ENCODE peak calls at places on chromosomes 1 and 21, in ten cellular contexts. One of them, this sample, is unnamed.

GRCh38 chr1:21072721-21073120 is 104.0 kb downstream of the EIF4G3 start:
- DNase-seq in uterus: no peak
- DNase-seq in right cardiac atrium: no peak
- DNase-seq in stomach: no peak
- DNase-seq in neuronal stem cell: no peak
- DNase-seq in H1: no peak
- DNase-seq in tibial artery: no peak
- DNase-seq in right atrium auricular region: no peak
- DNase-seq in heart left ventricle: no peak
- DNase-seq in PC-3: no peak
- DNase-seq in this sample: no peak

GRCh38 chr1:157105988-157106812 is 6.6 kb upstream of the ETV3L start:
- DNase-seq in uterus: no peak
- DNase-seq in tibial artery: peak; percentile 64
- DNase-seq in right atrium auricular region: peak; percentile 65
- DNase-seq in heart left ventricle: peak; percentile 28
- DNase-seq in stomach: peak; percentile 41
- DNase-seq in PC-3: peak; percentile 77
- DNase-seq in neuronal stem cell: no peak
- DNase-seq in right cardiac atrium: peak; percentile 68
- DNase-seq in H1: no peak
- DNase-seq in this sample: peak; percentile 44

GRCh38 chr1:231929311-231929710 is 302.7 kb downstream of the DISC1 start:
- DNase-seq in right atrium auricular region: no peak
- DNase-seq in neuronal stem cell: peak; percentile 46
- DNase-seq in uterus: no peak
- DNase-seq in right cardiac atrium: peak; percentile 64
- DNase-seq in stomach: no peak
- DNase-seq in tibial artery: no peak
- DNase-seq in H1: no peak
- DNase-seq in PC-3: no peak
- DNase-seq in heart left ventricle: no peak
- DNase-seq in this sample: peak; percentile 29

GRCh38 chr1:27503961-27504587 is 14.1 kb upstream of the WASF2 start:
- DNase-seq in heart left ventricle: no peak
- DNase-seq in PC-3: no peak
- DNase-seq in H1: no peak
- DNase-seq in tibial artery: no peak
- DNase-seq in right atrium auricular region: no peak
- DNase-seq in uterus: peak; percentile 42
- DNase-seq in right cardiac atrium: peak; percentile 81
- DNase-seq in neuronal stem cell: no peak
- DNase-seq in stomach: no peak
- DNase-seq in this sample: no peak

GRCh38 chr1:103218821-103219220 is 110.5 kb upstream of the COL11A1 start:
- DNase-seq in right atrium auricular region: no peak
- DNase-seq in H1: no peak
- DNase-seq in right cardiac atrium: no peak
- DNase-seq in PC-3: no peak
- DNase-seq in uterus: no peak
- DNase-seq in stomach: no peak
- DNase-seq in tibial artery: no peak
- DNase-seq in heart left ventricle: no peak
- DNase-seq in neuronal stem cell: no peak
- DNase-seq in this sample: no peak

GRCh38 chr1:214404571-214405213 is 123.7 kb downstream of the SMYD2 start:
- DNase-seq in neuronal stem cell: no peak
- DNase-seq in heart left ventricle: no peak
- DNase-seq in stomach: no peak
- DNase-seq in uterus: no peak
- DNase-seq in right atrium auricular region: no peak
- DNase-seq in tibial artery: no peak
- DNase-seq in right cardiac atrium: no peak
- DNase-seq in H1: no peak
- DNase-seq in PC-3: peak; percentile 9
- DNase-seq in this sample: no peak

GRCh38 chr1:244450597-244451538 is 841 bp downstream of the ADSS2 start:
- DNase-seq in right cardiac atrium: peak; percentile 80
- DNase-seq in uterus: peak; percentile 74
- DNase-seq in H1: no peak
- DNase-seq in PC-3: peak; percentile 61
- DNase-seq in stomach: peak; percentile 38
- DNase-seq in heart left ventricle: peak; percentile 56
- DNase-seq in neuronal stem cell: peak; percentile 32
- DNase-seq in right atrium auricular region: peak; percentile 63
- DNase-seq in tibial artery: peak; percentile 81
- DNase-seq in this sample: peak; percentile 59

GRCh38 chr1:22710688-22711024 is at the start of gene EPHB2:
- DNase-seq in uterus: peak; percentile 49
- DNase-seq in right cardiac atrium: peak; percentile 88
- DNase-seq in H1: no peak
- DNase-seq in PC-3: peak; percentile 43
- DNase-seq in tibial artery: no peak
- DNase-seq in right atrium auricular region: no peak
- DNase-seq in stomach: peak; percentile 27
- DNase-seq in heart left ventricle: no peak
- DNase-seq in neuronal stem cell: no peak
- DNase-seq in this sample: peak; percentile 74

GRCh38 chr1:31153423-31153822 is 86.3 kb downstream of the NKAIN1 start:
- DNase-seq in right cardiac atrium: no peak
- DNase-seq in heart left ventricle: no peak
- DNase-seq in PC-3: no peak
- DNase-seq in stomach: no peak
- DNase-seq in right atrium auricular region: no peak
- DNase-seq in uterus: no peak
- DNase-seq in H1: no peak
- DNase-seq in tibial artery: no peak
- DNase-seq in neuronal stem cell: no peak
- DNase-seq in this sample: no peak

GRCh38 chr1:90504509-90504908 is 212.6 kb downstream of the BARHL2 start:
- DNase-seq in H1: no peak
- DNase-seq in right atrium auricular region: no peak
- DNase-seq in neuronal stem cell: no peak
- DNase-seq in tibial artery: no peak
- DNase-seq in right cardiac atrium: no peak
- DNase-seq in stomach: no peak
- DNase-seq in PC-3: no peak
- DNase-seq in uterus: no peak
- DNase-seq in heart left ventricle: no peak
- DNase-seq in this sample: no peak

GRCh38 chr1:53938136-53938830 is 7.2 kb downstream of the IFT25 start:
- DNase-seq in heart left ventricle: no peak
- DNase-seq in right atrium auricular region: no peak
- DNase-seq in H1: no peak
- DNase-seq in PC-3: peak; percentile 77
- DNase-seq in tibial artery: no peak
- DNase-seq in uterus: no peak
- DNase-seq in right cardiac atrium: no peak
- DNase-seq in neuronal stem cell: no peak
- DNase-seq in stomach: no peak
- DNase-seq in this sample: no peak

GRCh38 chr1:205791568-205792180 is 16.4 kb upstream of the RAB29 start:
- DNase-seq in H1: no peak
- DNase-seq in right atrium auricular region: no peak
- DNase-seq in tibial artery: no peak
- DNase-seq in neuronal stem cell: peak; percentile 63
- DNase-seq in uterus: peak; percentile 65
- DNase-seq in stomach: peak; percentile 72
- DNase-seq in heart left ventricle: peak; percentile 61
- DNase-seq in right cardiac atrium: peak; percentile 85
- DNase-seq in PC-3: peak; percentile 77
- DNase-seq in this sample: peak; percentile 77

GRCh38 chr1:217274927-217275616 is 355.8 kb downstream of the GPATCH2 start:
- DNase-seq in right cardiac atrium: no peak
- DNase-seq in stomach: no peak
- DNase-seq in uterus: no peak
- DNase-seq in right atrium auricular region: no peak
- DNase-seq in H1: no peak
- DNase-seq in heart left ventricle: no peak
- DNase-seq in PC-3: peak; percentile 97
- DNase-seq in tibial artery: no peak
- DNase-seq in neuronal stem cell: no peak
- DNase-seq in this sample: no peak

GRCh38 chr21:39221997-39222486 is 38.8 kb upstream of the PSMG1 start:
- DNase-seq in PC-3: no peak
- DNase-seq in tibial artery: no peak
- DNase-seq in heart left ventricle: no peak
- DNase-seq in neuronal stem cell: no peak
- DNase-seq in right cardiac atrium: no peak
- DNase-seq in uterus: no peak
- DNase-seq in stomach: no peak
- DNase-seq in right atrium auricular region: no peak
- DNase-seq in H1: no peak
- DNase-seq in this sample: no peak

GRCh38 chr1:18970762-18971161 is 14.3 kb upstream of the IFFO2 start:
- DNase-seq in heart left ventricle: no peak
- DNase-seq in PC-3: peak; percentile 52
- DNase-seq in neuronal stem cell: no peak
- DNase-seq in right atrium auricular region: no peak
- DNase-seq in tibial artery: peak; percentile 11
- DNase-seq in stomach: no peak
- DNase-seq in uterus: no peak
- DNase-seq in right cardiac atrium: no peak
- DNase-seq in H1: no peak
- DNase-seq in this sample: no peak

DNA sequence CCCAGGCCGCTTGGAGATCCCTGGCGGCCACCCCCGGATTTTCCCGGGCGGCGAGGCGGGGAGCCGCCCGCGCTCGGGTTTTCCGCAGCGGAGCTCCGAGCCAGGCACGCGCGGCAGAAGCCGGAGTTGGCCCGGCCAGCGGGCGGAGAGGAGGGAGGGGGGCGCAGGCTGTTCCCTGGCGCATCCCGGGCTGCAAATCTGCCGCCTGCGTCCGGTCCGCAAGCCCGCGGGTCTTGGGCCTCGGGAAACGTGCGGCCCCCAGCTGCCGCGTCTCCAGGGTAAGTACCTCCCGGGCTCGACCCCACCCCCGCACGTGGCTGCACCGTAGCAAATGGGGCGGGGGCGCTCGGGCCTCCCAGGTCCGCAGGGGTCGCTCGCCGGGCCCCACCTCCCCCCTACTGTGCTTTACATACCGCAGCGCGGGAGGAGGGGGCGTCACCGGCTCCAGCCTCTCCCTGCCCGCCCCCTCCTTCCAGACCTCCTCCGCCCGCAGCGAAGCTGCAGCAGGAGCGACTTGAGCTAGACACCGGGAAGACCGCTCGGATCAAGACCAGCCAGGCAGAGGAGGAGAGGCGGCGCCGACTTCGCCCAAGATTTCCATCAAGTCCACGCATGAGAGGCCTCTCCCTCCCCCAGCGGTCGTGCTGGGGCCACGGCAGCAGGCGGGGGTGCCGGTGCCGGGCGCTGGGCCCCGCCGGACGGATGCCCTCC is 1.6 kb downstream of the TMEM200B start:
- DNase-seq in tibial artery: peak; percentile 75
- DNase-seq in right atrium auricular region: no peak
- DNase-seq in neuronal stem cell: peak; percentile 46
- DNase-seq in stomach: no peak
- DNase-seq in PC-3: peak; percentile 19
- DNase-seq in heart left ventricle: peak; percentile 32
- DNase-seq in right cardiac atrium: peak; percentile 83
- DNase-seq in H1: peak; percentile 70
- DNase-seq in uterus: peak; percentile 72
- DNase-seq in this sample: peak; percentile 66
- H3K4me3 ChIP-seq in tibial artery: peak overlapping the region; percentile 85
- H3K4me3 ChIP-seq in right atrium auricular region: peak overlapping the region; percentile 79
- H3K4me3 ChIP-seq in neuronal stem cell: no peak overlapping the region
- H3K4me3 ChIP-seq in stomach: peak overlapping the region; percentile 69
- H3K4me3 ChIP-seq in PC-3: peak overlapping the region; percentile 81
- H3K4me3 ChIP-seq in heart left ventricle: peak overlapping the region; percentile 72
- H3K4me3 ChIP-seq in right cardiac atrium: peak overlapping the region; percentile 70
- H3K4me3 ChIP-seq in H1: peak overlapping the region; percentile 91
- H3K4me3 ChIP-seq in uterus: peak overlapping the region; percentile 80
- H3K4me3 ChIP-seq in this sample: peak overlapping the region; percentile 66

DNA sequence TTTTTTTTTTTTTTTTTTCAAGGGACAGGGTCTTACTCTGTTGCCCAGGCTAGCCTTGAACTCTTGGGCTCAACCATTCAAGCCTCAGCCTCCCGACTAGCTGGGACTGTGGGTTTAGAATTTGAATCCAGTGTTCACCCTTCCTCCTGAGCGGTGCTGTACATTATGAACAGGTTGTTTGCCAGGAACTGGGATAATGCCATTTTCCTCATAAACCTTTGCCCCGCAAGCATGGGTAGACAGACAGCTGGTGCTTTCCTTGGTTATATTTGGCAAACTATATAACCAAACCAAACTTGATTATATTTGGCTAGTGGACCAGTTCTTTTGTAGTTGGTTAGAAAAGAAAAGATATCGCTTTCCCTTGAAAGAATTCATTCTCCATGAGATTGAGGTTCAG is 54.9 kb downstream of the GALNT2 start:
- DNase-seq in H1: no peak
- DNase-seq in PC-3: no peak
- DNase-seq in tibial artery: no peak
- DNase-seq in uterus: no peak
- DNase-seq in right atrium auricular region: no peak
- DNase-seq in stomach: no peak
- DNase-seq in right cardiac atrium: no peak
- DNase-seq in neuronal stem cell: no peak
- DNase-seq in heart left ventricle: no peak
- DNase-seq in this sample: no peak
- H3K4me1 ChIP-seq in H1: peaks cover 7% of the 10 kb centered on the region
- H3K4me1 ChIP-seq in PC-3: peaks cover 26% of the 10 kb centered on the region
- H3K4me1 ChIP-seq in tibial artery: no peaks in the 10 kb centered on the region
- H3K4me1 ChIP-seq in uterus: no peaks in the 10 kb centered on the region
- H3K4me1 ChIP-seq in right atrium auricular region: peaks cover 53% of the 10 kb centered on the region
- H3K4me1 ChIP-seq in stomach: peaks cover 24% of the 10 kb centered on the region
- H3K4me1 ChIP-seq in right cardiac atrium: peaks cover 23% of the 10 kb centered on the region
- H3K4me1 ChIP-seq in neuronal stem cell: peaks cover 10% of the 10 kb centered on the region
- H3K4me1 ChIP-seq in heart left ventricle: peaks cover 43% of the 10 kb centered on the region
- H3K4me1 ChIP-seq in this sample: peaks cover 8% of the 10 kb centered on the region

GRCh38 chr1:42933060-42933586 is 25.5 kb downstream of the SLC2A1 start:
- DNase-seq in right cardiac atrium: no peak
- DNase-seq in right atrium auricular region: no peak
- DNase-seq in neuronal stem cell: no peak
- DNase-seq in H1: no peak
- DNase-seq in tibial artery: peak; percentile 25
- DNase-seq in PC-3: no peak
- DNase-seq in heart left ventricle: no peak
- DNase-seq in uterus: no peak
- DNase-seq in stomach: no peak
- DNase-seq in this sample: no peak
- H3K4me3 ChIP-seq in right cardiac atrium: no peak overlapping the region
- H3K4me3 ChIP-seq in right atrium auricular region: no peak overlapping the region
- H3K4me3 ChIP-seq in neuronal stem cell: no peak overlapping the region
- H3K4me3 ChIP-seq in H1: no peak overlapping the region
- H3K4me3 ChIP-seq in tibial artery: no peak overlapping the region
- H3K4me3 ChIP-seq in PC-3: no peak overlapping the region
- H3K4me3 ChIP-seq in heart left ventricle: no peak overlapping the region
- H3K4me3 ChIP-seq in uterus: no peak overlapping the region
- H3K4me3 ChIP-seq in stomach: no peak overlapping the region
- H3K4me3 ChIP-seq in this sample: no peak overlapping the region

DNA sequence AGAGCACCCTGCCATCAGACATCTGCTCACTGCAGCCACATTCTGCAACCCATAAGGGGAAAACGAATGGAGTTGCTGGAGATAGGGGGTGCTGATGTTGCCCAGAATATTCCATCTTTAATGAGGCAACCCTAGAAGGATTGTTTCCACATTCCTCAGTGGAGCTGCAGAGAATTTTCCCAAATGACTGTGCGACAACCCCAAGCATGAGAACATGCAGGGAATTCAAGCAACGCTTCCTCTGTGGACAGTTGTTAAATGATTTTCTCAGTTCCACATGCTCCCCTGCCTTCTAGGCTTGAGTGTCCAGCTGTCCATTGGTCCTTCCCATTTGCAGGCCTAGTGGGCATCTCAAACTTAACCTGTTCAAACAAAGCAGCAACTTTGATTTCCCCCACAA is 20.5 kb upstream of the UBL4B start:
- DNase-seq in uterus: no peak
- DNase-seq in stomach: no peak
- DNase-seq in right atrium auricular region: no peak
- DNase-seq in PC-3: no peak
- DNase-seq in heart left ventricle: no peak
- DNase-seq in H1: no peak
- DNase-seq in tibial artery: no peak
- DNase-seq in neuronal stem cell: no peak
- DNase-seq in right cardiac atrium: no peak
- DNase-seq in this sample: no peak
- H3K4me1 ChIP-seq in uterus: no peaks in the 10 kb centered on the region
- H3K4me1 ChIP-seq in stomach: no peaks in the 10 kb centered on the region
- H3K4me1 ChIP-seq in right atrium auricular region: no peaks in the 10 kb centered on the region
- H3K4me1 ChIP-seq in PC-3: no peaks in the 10 kb centered on the region
- H3K4me1 ChIP-seq in heart left ventricle: no peaks in the 10 kb centered on the region
- H3K4me1 ChIP-seq in H1: no peaks in the 10 kb centered on the region
- H3K4me1 ChIP-seq in tibial artery: no peaks in the 10 kb centered on the region
- H3K4me1 ChIP-seq in neuronal stem cell: peaks cover 10% of the 10 kb centered on the region
- H3K4me1 ChIP-seq in right cardiac atrium: no peaks in the 10 kb centered on the region
- H3K4me1 ChIP-seq in this sample: no peaks in the 10 kb centered on the region

This sample was measured in hepatocyte.